ENCODE peak calls at places on chromosomes 11 and 22, in four cellular contexts. Z, J, P and V are unnamed samples.

GRCh38 chr11:76652989-76653673 is 17.4 kb downstream of the LRRC32 start:
- DNase-seq in P (no peak), J (peak), Z (no peak), V (peak)

GRCh38 chr11:18358646-18359045 is 35.7 kb upstream of the LDHA start:
- DNase-seq in J (no peak), P (no peak), Z (no peak), V (no peak)

GRCh38 chr11:1049431-1049891 is 12.9 kb upstream of the MUC6 start:
- DNase-seq in J (peak), P (no peak), Z (no peak), V (peak)

GRCh38 chr11:13362596-13363109 is 85.1 kb downstream of the BMAL1 start:
- DNase-seq in Z (no peak), J (no peak), P (no peak), V (no peak)

GRCh38 chr11:61270354-61271070 is 24.6 kb downstream of the VWCE start:
- DNase-seq in Z (no peak), J (no peak), P (no peak), V (no peak)

GRCh38 chr11:2585566-2586090 is 114.2 kb downstream of the KCNQ1OT1 start:
- DNase-seq in Z (peak), J (peak), P (no peak), V (no peak)

GRCh38 chr11:2427721-2428321 is 16.5 kb downstream of the TRPM5 start:
- DNase-seq in P (no peak), Z (no peak), J (no peak), V (no peak)

GRCh38 chr11:26522912-26523610 is 49.0 kb downstream of the MUC15 start:
- DNase-seq in P (no peak), Z (no peak), J (no peak), V (no peak)

GRCh38 chr11:96954587-96954986 is 564.8 kb downstream of the JRKL start:
- DNase-seq in P (no peak), J (no peak), Z (no peak), V (no peak)

GRCh38 chr11:35246725-35247124 is 107.8 kb downstream of the CD44 start:
- DNase-seq in J (no peak), Z (no peak), P (no peak), V (peak)

GRCh38 chr22:19904881-19905618 is 36.5 kb upstream of the COMT start:
- DNase-seq in J (no peak), P (no peak), Z (no peak), V (no peak)

GRCh38 chr22:41353862-41354575 is 27.7 kb upstream of the TEF start:
- DNase-seq in J (no peak), Z (no peak), P (no peak), V (no peak)

GRCh38 chr22:40040927-40041326 is 46.2 kb downstream of the FAM83F start:
- DNase-seq in Z (no peak), P (peak), J (no peak), V (peak)

GRCh38 chr11:93143186-93143585 is 54.6 kb downstream of the SLC36A4 start:
- DNase-seq in P (no peak), J (no peak), Z (no peak), V (no peak)

GRCh38 chr22:40094449-40094848 is 83.3 kb upstream of the TNRC6B start:
- DNase-seq in P (no peak), Z (no peak), J (no peak), V (no peak)

GRCh38 chr11:6648505-6648904 is 7.1 kb downstream of the DCHS1 start:
- DNase-seq in Z (no peak), J (no peak), P (no peak), V (peak)

GRCh38 chr22:19810381-19811141 is 44.1 kb downstream of the GNB1L start:
- DNase-seq in J (no peak), P (no peak), Z (peak), V (peak)

GRCh38 chr22:35348703-35349102 is 32.2 kb upstream of the HMOX1 start:
- DNase-seq in J (no peak), Z (no peak), P (no peak), V (no peak)

GRCh38 chr11:64851831-64852337 is 7.4 kb upstream of the CDC42BPG start:
- DNase-seq in Z (no peak), J (no peak), P (peak), V (no peak)

GRCh38 chr11:79078999-79079398 is 361.8 kb downstream of the TENM4 start:
- DNase-seq in J (no peak), Z (peak), P (no peak), V (no peak)

GRCh38 chr11:57703341-57703740 is 8.7 kb downstream of the MED19 start:
- DNase-seq in J (no peak), P (no peak), Z (no peak), V (no peak)

GRCh38 chr11:22340803-22341581 is 2.8 kb downstream of the SLC17A6 start:
- DNase-seq in Z (no peak), J (no peak), P (no peak), V (no peak)

GRCh38 chr11:19698493-19699292 is 13.9 kb upstream of the NAV2 start:
- DNase-seq in P (no peak), J (no peak), Z (no peak), V (peak)

GRCh38 chr11:61342207-61342803 is 9.3 kb downstream of the TKFC start:
- DNase-seq in J (no peak), Z (no peak), P (no peak), V (peak)

GRCh38 chr22:41600976-41601375 is 11.3 kb upstream of the PMM1 start:
- DNase-seq in Z (no peak), J (no peak), P (no peak), V (no peak)

GRCh38 chr11:133936551-133936950 is 20.2 kb downstream of the IGSF9B start:
- DNase-seq in P (no peak), J (no peak), Z (no peak), V (no peak)

GRCh38 chr11:133934096-133934495 is 22.7 kb downstream of the IGSF9B start:
- DNase-seq in Z (no peak), P (no peak), J (no peak), V (no peak)

GRCh38 chr11:133936136-133936535 is 20.6 kb downstream of the IGSF9B start:
- DNase-seq in Z (peak), J (no peak), P (no peak), V (no peak)

GRCh38 chr11:133935551-133935910 is 21.2 kb downstream of the IGSF9B start:
- DNase-seq in Z (no peak), P (no peak), J (no peak), V (no peak)

DNA sequence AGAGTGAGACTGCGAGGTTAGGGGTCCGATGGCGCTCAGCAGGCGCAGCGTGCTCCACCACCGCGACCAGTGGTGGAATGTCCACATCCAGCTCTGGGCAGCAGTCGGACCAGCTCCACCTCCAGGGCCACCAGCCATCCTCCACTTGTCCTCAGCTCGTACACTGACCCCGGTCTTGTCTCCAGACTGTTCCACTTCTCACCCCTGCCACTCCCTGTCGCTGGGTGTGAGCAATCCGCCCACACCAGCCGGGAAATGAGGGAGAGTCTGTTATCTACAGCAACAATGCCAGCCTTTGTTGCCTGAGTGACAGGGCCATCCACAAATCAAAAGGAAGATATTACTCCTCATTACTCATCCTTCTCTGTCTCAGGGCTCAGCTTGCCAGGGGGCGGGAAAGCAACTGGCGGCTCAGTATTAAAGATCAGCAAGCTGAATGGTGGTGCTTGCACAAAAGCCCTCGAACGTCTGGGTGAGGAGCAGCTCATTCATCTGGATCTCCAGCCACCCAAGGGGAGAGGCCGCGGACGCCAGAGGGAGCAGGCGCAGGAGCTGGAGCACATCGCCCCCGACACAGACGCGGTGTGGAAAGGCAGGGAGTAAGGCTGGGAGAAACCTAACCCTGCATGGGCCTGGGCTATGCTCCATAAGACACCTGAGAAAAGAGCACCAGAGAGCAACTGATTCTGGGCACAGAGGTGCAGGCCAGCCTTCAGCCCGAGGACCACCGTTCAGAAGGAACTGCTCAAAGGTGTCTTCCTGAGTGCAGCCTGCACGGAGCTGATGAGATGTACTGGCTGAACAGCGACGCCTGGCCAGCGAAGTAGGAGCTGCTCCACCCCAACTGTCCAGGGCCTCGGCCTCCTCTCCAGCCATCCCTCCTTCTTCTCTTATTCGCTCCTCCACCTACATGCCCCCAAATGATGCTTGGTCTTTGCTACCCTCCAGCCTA is 21.9 kb downstream of the IGSF9B start:
- DNase-seq in J (no peak), Z (peak), P (peak), V (no peak)
- TF ChIP-seq EP300 in J (no peak), Z (no peak), P (no peak), V (no peak)

GRCh38 chr11:121723261-121723741 is 270.5 kb upstream of the SORL1-AS1 start:
- DNase-seq in P (no peak), J (no peak), Z (no peak), V (peak)
- H3K27ac ChIP-seq in P (peak), J (peak), Z (no peak), V (peak)

DNA sequence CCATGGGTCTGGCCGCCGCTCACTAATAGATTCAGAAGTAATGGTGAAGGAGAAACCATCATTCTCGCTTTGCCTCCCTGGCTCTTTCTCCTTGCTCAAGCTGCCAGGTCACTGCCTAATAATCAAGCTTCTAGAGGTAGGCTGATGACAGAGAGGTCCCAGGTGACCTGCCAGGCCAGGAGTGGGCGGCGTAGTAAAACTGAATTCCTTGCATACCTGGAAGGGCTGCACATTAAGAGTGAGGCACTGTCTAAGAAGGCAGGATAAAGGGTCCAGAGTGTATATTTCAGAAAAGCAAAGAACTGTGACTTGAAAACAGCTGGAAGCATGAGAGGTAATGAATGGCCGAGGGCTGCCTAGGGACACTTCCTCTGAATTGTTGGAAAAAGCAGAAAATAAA is 4.1 kb downstream of the SYT13 start:
- DNase-seq in J (no peak), Z (no peak), P (no peak), V (no peak)
- TF ChIP-seq EP300 in J (no peak), Z (no peak), P (no peak), V (no peak)

GRCh38 chr22:25816522-25817059 is 74.6 kb downstream of the MYO18B start:
- DNase-seq in J (no peak), P (no peak), Z (no peak), V (no peak)

GRCh38 chr22:25817092-25817943 is 75.3 kb downstream of the MYO18B start:
- DNase-seq in J (no peak), Z (no peak), P (no peak), V (no peak)

GRCh38 chr22:25818541-25818940 is 76.6 kb downstream of the MYO18B start:
- DNase-seq in Z (no peak), P (no peak), J (no peak), V (no peak)

GRCh38 chr22:25815561-25815960 is 73.6 kb downstream of the MYO18B start:
- DNase-seq in J (no peak), P (no peak), Z (no peak), V (no peak)

DNA sequence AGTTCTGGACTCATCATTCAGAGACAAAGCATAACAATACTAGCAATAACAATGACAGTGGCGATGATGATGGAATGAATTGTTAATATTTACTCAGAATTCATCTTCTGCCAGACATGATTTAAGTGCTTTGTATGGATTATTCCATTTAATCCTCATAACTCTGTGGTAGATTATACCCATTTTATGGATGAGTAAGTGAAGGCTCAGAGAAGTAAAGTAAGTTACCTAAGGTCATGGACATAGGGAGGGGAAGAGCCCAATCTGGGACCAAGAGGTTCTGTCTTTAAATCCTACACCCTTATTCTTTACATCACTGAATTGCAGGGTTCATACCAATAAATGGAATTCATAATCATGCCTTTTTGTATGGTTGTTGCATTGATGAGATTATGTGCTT is 72.7 kb downstream of the MYO18B start:
- DNase-seq in J (no peak), P (no peak), Z (no peak), V (no peak)
- H3K27ac ChIP-seq in J (no peak), P (no peak), Z (no peak), V (no peak)

DNA sequence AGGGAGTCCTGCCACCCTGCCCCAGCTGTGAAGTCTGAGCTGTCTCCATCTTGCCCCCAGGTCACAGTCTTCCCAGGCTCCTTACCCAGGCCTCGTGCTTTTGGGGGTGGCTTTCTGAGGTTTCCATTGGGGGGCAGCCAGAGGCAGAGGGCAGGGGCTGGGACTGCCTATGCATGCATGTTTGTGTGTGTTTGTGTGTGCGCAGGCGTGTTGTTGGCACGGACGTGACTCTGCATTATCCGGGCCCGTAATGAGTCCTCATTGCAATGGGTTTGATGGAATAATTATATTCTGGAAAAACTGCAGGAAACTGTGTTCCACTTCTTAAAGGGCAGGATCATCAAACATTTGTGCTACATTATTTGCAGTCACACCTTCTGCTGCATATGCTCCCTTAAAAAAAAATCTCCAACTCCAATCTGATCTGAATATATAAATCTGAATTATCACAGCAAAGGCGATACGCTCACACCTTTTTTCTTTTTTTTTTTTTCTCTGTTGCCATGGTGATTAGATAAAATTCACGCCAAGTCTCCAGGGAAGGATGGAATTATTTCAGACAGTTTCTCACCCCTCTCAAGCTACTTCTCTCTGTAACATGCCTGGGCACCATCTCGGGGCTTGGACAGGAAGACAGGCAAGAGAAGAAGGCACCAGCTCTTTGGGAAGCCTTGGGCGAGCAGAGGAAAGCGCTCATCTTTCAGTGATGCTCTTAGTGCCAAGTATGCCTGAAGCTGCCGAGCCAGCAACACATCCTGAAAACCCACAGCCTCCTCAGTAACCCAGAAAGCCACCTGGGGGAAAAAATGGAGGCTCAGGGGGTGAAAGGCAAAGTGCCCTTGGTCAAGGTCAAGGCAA is 45.9 kb downstream of the DSCAML1 start:
- DNase-seq in P (no peak), Z (no peak), J (no peak), V (peak)
- TF ChIP-seq EP300 in P (no peak), Z (no peak), J (no peak), V (no peak)

GRCh38 chr11:119373917-119374631 is 7.4 kb downstream of the USP2 start:
- DNase-seq in Z (peak), P (peak), J (peak), V (no peak)
- H3K27ac ChIP-seq in Z (no peak), P (peak), J (peak), V (peak)

GRCh38 chr11:87002918-87003317 is 34.8 kb upstream of the TMEM135 start:
- DNase-seq in Z (no peak), P (no peak), J (no peak), V (no peak)

GRCh38 chr11:86999388-86999787 is 38.3 kb upstream of the TMEM135 start:
- DNase-seq in J (no peak), Z (no peak), P (no peak), V (no peak)

GRCh38 chr11:86999859-87000753 is 37.6 kb upstream of the TMEM135 start:
- DNase-seq in P (no peak), J (peak), Z (peak), V (no peak)

GRCh38 chr11:86991341-86991740 is 36.1 kb upstream of the FZD4 start:
- DNase-seq in Z (no peak), P (no peak), J (no peak), V (no peak)

DNA sequence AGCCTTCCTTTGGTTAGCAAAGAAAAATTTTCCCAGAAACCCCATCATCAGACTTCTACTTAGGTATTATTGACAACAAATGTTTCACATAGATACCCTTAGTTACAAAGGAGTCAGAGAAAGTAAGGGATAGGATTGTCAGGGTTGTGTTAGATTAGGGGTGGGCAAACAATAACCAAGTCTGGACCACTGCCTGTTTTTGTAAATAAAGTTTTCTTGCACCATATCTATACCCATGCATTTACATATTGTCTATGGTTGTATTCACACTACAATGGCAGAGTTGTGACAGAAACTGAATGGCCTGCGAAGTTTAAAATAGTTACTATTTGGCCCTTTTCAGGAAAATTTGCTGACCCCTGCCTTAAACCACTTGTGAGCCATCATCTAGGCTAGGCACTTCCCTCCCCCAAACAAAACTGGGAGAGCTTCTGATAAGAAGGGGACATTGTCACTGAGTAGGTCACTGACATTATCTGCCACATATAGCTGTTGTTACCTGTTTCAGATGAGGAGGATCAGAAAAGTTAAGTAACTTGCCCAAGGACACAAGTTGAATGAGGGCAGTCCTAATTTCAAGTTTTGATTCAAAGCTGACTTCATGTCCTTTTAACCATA is 40.7 kb upstream of the TMEM135 start:
- DNase-seq in J (no peak), Z (no peak), P (no peak), V (no peak)
- TF ChIP-seq EP300 in J (no peak), Z (no peak), P (no peak), V (no peak)

DNA sequence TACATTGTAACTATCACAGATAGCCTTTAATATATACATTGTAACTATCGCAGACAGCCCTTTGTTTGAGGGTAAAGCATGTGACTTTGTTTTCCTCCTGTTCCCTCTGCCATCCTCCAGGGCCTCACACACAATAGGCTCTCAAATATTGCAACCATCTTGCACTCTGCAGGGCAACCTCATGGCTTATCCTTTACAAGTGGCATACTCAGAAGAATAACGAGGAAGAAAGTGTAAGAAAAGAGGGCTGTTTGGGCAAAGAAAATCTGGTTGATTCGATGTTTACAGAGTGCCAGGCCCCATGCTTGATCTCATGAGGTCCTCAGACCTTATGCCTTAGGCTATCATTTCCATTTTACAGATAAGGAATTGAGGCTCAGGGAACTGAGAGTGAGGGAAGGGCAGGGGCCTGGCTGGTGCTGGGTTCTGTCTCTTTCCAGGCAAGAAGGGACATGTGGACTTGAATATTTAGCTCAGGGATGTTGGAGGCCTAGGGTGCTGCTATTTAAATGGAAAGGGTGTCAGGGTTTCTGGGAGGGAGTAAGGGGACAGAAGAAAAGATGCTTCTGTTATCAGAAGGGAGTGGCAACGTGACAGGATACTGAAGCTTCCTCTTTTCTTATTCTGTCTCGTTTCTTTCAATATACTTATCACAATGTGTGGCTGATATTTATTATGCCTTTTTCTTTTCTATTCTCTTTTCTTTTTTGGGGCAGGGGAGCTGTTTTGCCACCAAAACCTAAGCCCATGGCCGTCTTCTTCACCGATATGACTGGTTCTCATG is 1.1 kb upstream of the SAMM50 start:
- DNase-seq in Z (peak), J (no peak), P (no peak), V (no peak)
- H3K27ac ChIP-seq in Z (no peak), J (peak), P (peak), V (no peak)

GRCh38 chr11:75465701-75466531 is 32.9 kb upstream of the KLHL35 start:
- DNase-seq in J (no peak), Z (no peak), P (no peak), V (no peak)
- TF ChIP-seq EP300 in J (no peak), Z (no peak), P (no peak), V (no peak)